ENCODE peak calls at places on chromosomes 11 and 22, in five cellular contexts. H, O, X, J and A are unnamed samples. For H3K9me3 and H3K4me1, the result is how much of the 10 kb centered on the place peaks cover.

GRCh38 chr11:74684661-74685060 is 46.6 kb downstream of the CHRDL2 start:
- DNase-seq in H (no peak), O (no peak), X (no peak), J (no peak), A (no peak)

GRCh38 chr11:16001899-16002426 is 354.4 kb downstream of the SOX6 start:
- DNase-seq in H (no peak), O (peak), X (no peak), J (no peak), A (peak)

GRCh38 chr11:68441466-68442230 is 18.9 kb upstream of the PPP6R3 start:
- DNase-seq in H (no peak), O (no peak), X (no peak), J (no peak), A (peak)

GRCh38 chr11:67395555-67396257 is 3.9 kb downstream of the RAD9A start:
- DNase-seq in H (no peak), O (no peak), X (no peak), J (no peak), A (no peak)

GRCh38 chr22:46879083-46879482 is 116.6 kb downstream of the TBC1D22A start:
- DNase-seq in H (no peak), O (no peak), X (no peak), J (no peak), A (no peak)

GRCh38 chr11:65132988-65133700 is 1.2 kb downstream of the SYVN1 start:
- DNase-seq in H (peak), O (peak), X (no peak), J (no peak), A (no peak)

GRCh38 chr11:118224512-118225180 is at the start of gene JAML:
- DNase-seq in H (no peak), O (no peak), X (no peak), J (peak), A (no peak)

GRCh38 chr11:36292311-36292722 is 3.1 kb upstream of the COMMD9 start:
- DNase-seq in H (no peak), O (peak), X (no peak), J (no peak), A (peak)

GRCh38 chr11:100445231-100445735 is 241.8 kb upstream of the ARHGAP42 start:
- DNase-seq in H (no peak), O (no peak), X (no peak), J (no peak), A (no peak)

GRCh38 chr11:123185326-123185725 is 9.7 kb downstream of the CLMP start:
- DNase-seq in H (peak), O (no peak), X (no peak), J (no peak), A (no peak)

GRCh38 chr11:128517457-128518230 is 69.7 kb downstream of the ETS1 start:
- DNase-seq in H (no peak), O (no peak), X (no peak), J (no peak), A (no peak)

GRCh38 chr11:128735935-128736610 is 42.2 kb downstream of the FLI1 start:
- DNase-seq in H (no peak), O (no peak), X (no peak), J (no peak), A (no peak)

GRCh38 chr11:114563077-114563476 is 3.4 kb upstream of the NXPE1 start:
- DNase-seq in H (no peak), O (peak), X (no peak), J (no peak), A (no peak)

GRCh38 chr11:8384199-8384821 is 120.6 kb upstream of the LMO1 start:
- DNase-seq in H (peak), O (peak), X (no peak), J (no peak), A (peak)

GRCh38 chr11:110908401-110909106 is 196.3 kb upstream of the ARHGAP20 start:
- DNase-seq in H (no peak), O (peak), X (no peak), J (no peak), A (peak)

GRCh38 chr11:690738-691633 is 4.0 kb downstream of the DEAF1 start:
- DNase-seq in H (no peak), O (peak), X (no peak), J (no peak), A (no peak)

GRCh38 chr11:8832571-8833260 is 78.3 kb upstream of the AKIP1 start:
- DNase-seq in H (peak), O (peak), X (no peak), J (no peak), A (peak)

GRCh38 chr11:74822187-74822586 is 73.5 kb downstream of the RNF169 start:
- DNase-seq in H (no peak), O (no peak), X (no peak), J (no peak), A (no peak)

GRCh38 chr11:117803896-117804295 is 6.9 kb upstream of the DSCAML1 start:
- DNase-seq in H (no peak), O (no peak), X (no peak), J (no peak), A (no peak)

GRCh38 chr11:67264260-67264659 is 2.0 kb upstream of the GRK2 start:
- DNase-seq in H (no peak), O (no peak), X (no peak), J (no peak), A (no peak)

GRCh38 chr11:68550485-68550817 is 89.9 kb downstream of the PPP6R3 start:
- DNase-seq in H (no peak), O (no peak), X (no peak), J (no peak), A (no peak)

GRCh38 chr11:67282876-67283371 is 6.2 kb upstream of the ANKRD13D start:
- DNase-seq in H (no peak), O (no peak), X (no peak), J (no peak), A (no peak)

GRCh38 chr11:19978668-19979518 is 181.4 kb downstream of the DBX1 start:
- DNase-seq in H (no peak), O (peak), X (no peak), J (no peak), A (no peak)

GRCh38 chr11:128235446-128235845 is 351.9 kb downstream of the ETS1 start:
- DNase-seq in H (no peak), O (peak), X (no peak), J (no peak), A (no peak)

GRCh38 chr22:33879796-33880195 is 40.5 kb downstream of the LARGE1 start:
- DNase-seq in H (no peak), O (no peak), X (no peak), J (no peak), A (no peak)

GRCh38 chr11:43541993-43542392 is 138.5 kb upstream of the HSD17B12 start:
- DNase-seq in H (no peak), O (no peak), X (no peak), J (no peak), A (no peak)

GRCh38 chr11:17413414-17414316 is 25.2 kb upstream of the KCNJ11 start:
- DNase-seq in H (no peak), O (no peak), X (no peak), J (no peak), A (no peak)

GRCh38 chr22:31957970-31958594 is 13.7 kb downstream of the YWHAH start:
- DNase-seq in H (no peak), O (no peak), X (no peak), J (no peak), A (no peak)

GRCh38 chr22:44204937-44205712 is 24.4 kb downstream of the PARVG start:
- DNase-seq in H (no peak), O (no peak), X (no peak), J (no peak), A (no peak)

GRCh38 chr22:26172389-26172990 is 3.2 kb downstream of the SEZ6L start:
- DNase-seq in H (peak), O (peak), X (no peak), J (no peak), A (peak)

GRCh38 chr22:45742866-45743450 is 71.3 kb downstream of the ATXN10 start:
- DNase-seq in H (no peak), O (peak), X (no peak), J (no peak), A (no peak)

DNA sequence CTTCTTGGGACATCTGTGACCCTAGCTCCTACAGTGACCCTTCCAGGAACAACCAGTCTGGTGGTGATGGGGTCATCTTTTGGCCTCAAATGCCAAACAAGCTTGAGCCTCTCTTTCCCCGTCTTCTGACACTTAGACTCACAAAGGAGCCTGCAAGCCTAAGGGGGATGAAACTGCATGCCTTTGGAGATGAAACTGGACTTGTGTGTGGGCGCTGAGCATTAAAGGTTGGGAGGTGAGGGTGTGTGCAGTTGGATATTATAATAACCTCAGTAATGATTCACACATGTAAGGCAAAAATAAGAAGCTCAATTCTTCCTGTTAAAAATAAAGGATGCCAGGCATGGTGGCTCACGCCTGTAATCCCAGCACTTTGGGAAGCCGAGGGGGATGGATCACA is 35.5 kb downstream of the SDHD start:
- DNase-seq in H (no peak), O (no peak), X (no peak), J (no peak), A (no peak)
- H3K9me3 ChIP-seq in H (under half), O (under half), X (under half), J (under half), A (under half)

DNA sequence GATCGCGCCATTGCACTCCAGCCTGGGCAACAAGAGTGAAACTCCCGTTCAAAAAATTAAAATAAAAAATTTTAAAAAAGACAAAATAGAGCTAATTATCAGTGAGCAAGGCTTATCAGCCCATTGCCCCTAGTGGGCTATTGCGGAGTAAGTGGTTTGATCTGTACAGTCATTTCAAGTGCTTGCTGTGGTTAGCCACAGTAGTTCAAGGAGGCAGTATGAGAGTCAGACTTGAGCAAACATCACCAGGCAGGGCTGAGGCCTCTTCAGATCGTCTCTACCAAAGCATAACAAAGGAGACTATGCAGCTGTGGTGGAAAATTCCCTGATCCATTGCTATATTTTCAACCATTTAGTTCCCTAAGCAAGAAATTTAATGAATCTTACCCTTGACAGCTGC is 4.3 kb upstream of the SBF2 start:
- DNase-seq in H (no peak), O (no peak), X (no peak), J (peak), A (no peak)
- H3K4me1 ChIP-seq in H (under half), O (under half), X (under half), J (under half), A (under half)

DNA sequence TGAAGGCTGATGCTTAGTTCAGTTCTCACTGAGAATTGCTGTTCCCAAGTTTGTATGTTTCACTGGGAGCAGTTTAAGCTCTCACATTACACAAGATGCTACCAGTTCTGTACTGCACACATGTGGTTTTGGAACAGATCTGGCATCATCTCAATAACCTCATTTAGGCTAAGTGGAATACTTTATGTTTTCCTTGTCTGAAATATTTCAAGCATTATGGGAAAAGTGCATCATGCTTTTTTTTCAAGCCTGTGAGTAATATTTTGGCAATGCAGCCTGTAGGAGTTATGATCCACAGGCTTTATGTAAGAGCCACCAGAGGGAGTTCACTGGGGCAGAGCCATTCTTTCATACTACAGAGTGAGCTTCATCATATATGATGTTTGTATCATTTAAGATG is 141.5 kb downstream of the OR4C45 start:
- DNase-seq in H (no peak), O (no peak), X (no peak), J (no peak), A (no peak)
- H3K9me3 ChIP-seq in H (half or more), O (under half), X (under half), J (under half), A (under half)

GRCh38 chr22:35411112-35411511 is 11.2 kb downstream of the MCM5 start:
- DNase-seq in H (no peak), O (no peak), X (no peak), J (no peak), A (no peak)
- H3K4me1 ChIP-seq in H (under half), O (under half), X (under half), J (under half), A (under half)

GRCh38 chr22:49603016-49603415 is 224.7 kb downstream of the BRD1 start:
- DNase-seq in H (no peak), O (no peak), X (no peak), J (no peak), A (no peak)

GRCh38 chr22:49607821-49608220 is 219.9 kb downstream of the BRD1 start:
- DNase-seq in H (no peak), O (no peak), X (no peak), J (no peak), A (no peak)

GRCh38 chr22:49606562-49606961 is 221.1 kb downstream of the BRD1 start:
- DNase-seq in H (no peak), O (no peak), X (no peak), J (no peak), A (no peak)

GRCh38 chr22:49602481-49602880 is 225.2 kb downstream of the BRD1 start:
- DNase-seq in H (no peak), O (no peak), X (no peak), J (no peak), A (no peak)

GRCh38 chr22:49604732-49605302 is 222.9 kb downstream of the BRD1 start:
- DNase-seq in H (no peak), O (no peak), X (no peak), J (no peak), A (no peak)
- H3K9me3 ChIP-seq in H (under half), O (under half), X (under half), J (under half), A (under half)

GRCh38 chr22:23677701-23677995 is 13.2 kb upstream of the RGL4 start:
- DNase-seq in H (no peak), O (no peak), X (no peak), J (no peak), A (peak)
- H3K4me1 ChIP-seq in H (under half), O (under half), X (under half), J (under half), A (under half)